ENCODE peak calls at places on chromosomes 1 and 21, in six cellular contexts. Q is foreskin keratinocyte; Y is DMS153; K is NCI-H1417; E is stimulated activated CD4-positive, alpha-beta T cell treated with anti-CD3 and anti-CD28 coated beads, Interleukin-2, amount 100 ng/mL, for 24 hours; T is activated gamma-delta T cell treated with Interleukin-2 at 50 U/mL for 16 hours. H is an unnamed sample.

GRCh38 chr1:43437031-43437973 is 16.4 kb downstream of the HYI start:
- DNase-seq in Y (no peak), E (no peak), K (no peak), Q (no peak), T (no peak), H (no peak)

GRCh38 chr1:36533897-36534296 is 51.2 kb upstream of the CSF3R start:
- DNase-seq in Y (no peak), K (no peak), T (no peak), E (no peak), Q (no peak), H (no peak)

GRCh38 chr21:38903578-38904193 is 98.0 kb downstream of the ETS2 start:
- DNase-seq in T (no peak), E (no peak), Q (peak; percentile 99), K (no peak), Y (peak; percentile 39), H (no peak)

GRCh38 chr1:225447649-225448048 is 19.8 kb upstream of the LBR start:
- DNase-seq in T (no peak), K (no peak), E (no peak), Q (no peak), Y (no peak), H (no peak)

GRCh38 chr1:194369060-194369459 is 1182.6 kb upstream of the B3GALT2 start:
- DNase-seq in Q (peak; percentile 81), E (no peak), Y (no peak), T (no peak), K (no peak), H (peak; percentile 5)

GRCh38 chr21:36749935-36750578 is 51.1 kb downstream of the SIM2 start:
- DNase-seq in E (no peak), K (no peak), T (no peak), Q (no peak), Y (no peak), H (no peak)

GRCh38 chr1:185856482-185856881 is 122.3 kb downstream of the HMCN1 start:
- DNase-seq in Y (no peak), K (no peak), Q (no peak), T (no peak), E (no peak), H (no peak)

GRCh38 chr1:973459-974292 is 7.4 kb downstream of the PLEKHN1 start:
- DNase-seq in Y (no peak), K (no peak), T (no peak), E (no peak), Q (no peak), H (no peak)

GRCh38 chr21:41932576-41933258 is 21.1 kb downstream of the C2CD2 start:
- DNase-seq in Y (no peak), T (no peak), E (no peak), Q (no peak), K (no peak), H (no peak)

GRCh38 chr1:2564815-2565415 is 8.7 kb downstream of the TNFRSF14 start:
- DNase-seq in Q (no peak), Y (no peak), T (no peak), E (no peak), K (peak; percentile 68), H (no peak)